ENCODE peak calls at places on chromosomes 5 and 9, in five cellular contexts. One of them, this sample, is unnamed.

GRCh38 chr9:126117631-126118030 is 209.0 kb upstream of the MVB12B start:
- DNase-seq in right lobe of liver: no peak
- DNase-seq in transverse colon: no peak
- DNase-seq in endodermal cell: peak
- DNase-seq in pancreas: no peak
- DNase-seq in this sample: no peak

GRCh38 chr5:170523129-170523497 is 19.3 kb downstream of the KCNIP1 start:
- DNase-seq in pancreas: peak
- DNase-seq in right lobe of liver: no peak
- DNase-seq in endodermal cell: no peak
- DNase-seq in transverse colon: no peak
- DNase-seq in this sample: peak

GRCh38 chr5:18394154-18394804 is 760.0 kb downstream of the TAF11L14 start:
- DNase-seq in endodermal cell: peak
- DNase-seq in pancreas: no peak
- DNase-seq in transverse colon: peak
- DNase-seq in right lobe of liver: peak
- DNase-seq in this sample: peak

GRCh38 chr9:109110326-109111014 is 9.3 kb downstream of the TMEM245 start:
- DNase-seq in pancreas: no peak
- DNase-seq in right lobe of liver: no peak
- DNase-seq in transverse colon: no peak
- DNase-seq in endodermal cell: no peak
- DNase-seq in this sample: no peak

GRCh38 chr9:126886194-126886830 is 25.9 kb downstream of the ZBTB34 start:
- DNase-seq in transverse colon: no peak
- DNase-seq in right lobe of liver: no peak
- DNase-seq in endodermal cell: peak
- DNase-seq in pancreas: no peak
- DNase-seq in this sample: peak

GRCh38 chr5:31121224-31121623 is 72.3 kb upstream of the CDH6 start:
- DNase-seq in transverse colon: no peak
- DNase-seq in pancreas: no peak
- DNase-seq in right lobe of liver: no peak
- DNase-seq in endodermal cell: no peak
- DNase-seq in this sample: no peak

GRCh38 chr9:97512966-97513560 is 11.6 kb downstream of the TMOD1 start:
- DNase-seq in endodermal cell: peak
- DNase-seq in transverse colon: no peak
- DNase-seq in right lobe of liver: no peak
- DNase-seq in pancreas: no peak
- DNase-seq in this sample: peak

GRCh38 chr5:139906661-139907060 is 111.1 kb downstream of the PSD2 start:
- DNase-seq in right lobe of liver: no peak
- DNase-seq in transverse colon: no peak
- DNase-seq in endodermal cell: peak
- DNase-seq in pancreas: no peak
- DNase-seq in this sample: no peak

GRCh38 chr9:136787690-136788400 is 3.3 kb upstream of the TMEM141 start:
- DNase-seq in endodermal cell: peak
- DNase-seq in pancreas: peak
- DNase-seq in transverse colon: peak
- DNase-seq in right lobe of liver: peak
- DNase-seq in this sample: peak

GRCh38 chr9:124559871-124560270 is 52.7 kb upstream of the NR5A1 start:
- DNase-seq in transverse colon: no peak
- DNase-seq in endodermal cell: no peak
- DNase-seq in right lobe of liver: no peak
- DNase-seq in pancreas: no peak
- DNase-seq in this sample: no peak

GRCh38 chr5:169127431-169127830 is 173.5 kb downstream of the SLIT3 start:
- DNase-seq in right lobe of liver: no peak
- DNase-seq in pancreas: no peak
- DNase-seq in transverse colon: no peak
- DNase-seq in endodermal cell: no peak
- DNase-seq in this sample: no peak

GRCh38 chr5:154308457-154309360 is 118.2 kb downstream of the GALNT10 start:
- DNase-seq in transverse colon: no peak
- DNase-seq in right lobe of liver: no peak
- DNase-seq in pancreas: no peak
- DNase-seq in endodermal cell: no peak
- DNase-seq in this sample: no peak

GRCh38 chr5:154312000-154312399 is 121.5 kb downstream of the GALNT10 start:
- DNase-seq in right lobe of liver: no peak
- DNase-seq in transverse colon: no peak
- DNase-seq in pancreas: no peak
- DNase-seq in endodermal cell: no peak
- DNase-seq in this sample: no peak

GRCh38 chr5:154311362-154311761 is 120.8 kb downstream of the GALNT10 start:
- DNase-seq in right lobe of liver: no peak
- DNase-seq in transverse colon: no peak
- DNase-seq in endodermal cell: no peak
- DNase-seq in pancreas: no peak
- DNase-seq in this sample: no peak

GRCh38 chr5:154309805-154310204 is 119.3 kb downstream of the GALNT10 start:
- DNase-seq in transverse colon: no peak
- DNase-seq in pancreas: no peak
- DNase-seq in right lobe of liver: no peak
- DNase-seq in endodermal cell: no peak
- DNase-seq in this sample: no peak

DNA sequence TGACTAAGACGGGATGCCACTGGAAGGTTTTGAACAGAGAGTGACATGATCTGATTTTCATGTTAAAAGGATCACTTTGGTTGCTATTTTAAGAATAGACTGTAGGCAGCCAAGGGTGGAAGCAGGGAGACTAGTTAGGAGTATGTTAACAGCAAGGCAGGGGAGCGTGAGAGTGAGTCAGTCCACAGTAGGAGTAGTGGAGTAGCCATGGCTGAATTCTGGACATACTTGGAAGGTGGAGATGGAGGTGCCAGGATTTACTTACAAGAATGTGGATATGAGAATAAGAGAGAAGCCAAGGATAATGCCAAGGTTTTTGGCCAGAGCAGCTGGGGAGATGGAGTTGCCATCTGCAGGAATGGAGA is 118.8 kb downstream of the GALNT10 start:
- DNase-seq in transverse colon: no peak
- DNase-seq in endodermal cell: no peak
- DNase-seq in right lobe of liver: no peak
- DNase-seq in pancreas: no peak
- DNase-seq in this sample: peak
- H3K27ac ChIP-seq in transverse colon: no peak
- H3K27ac ChIP-seq in endodermal cell: no peak
- H3K27ac ChIP-seq in right lobe of liver: no peak
- H3K27ac ChIP-seq in pancreas: no peak
- H3K27ac ChIP-seq in this sample: peak

DNA sequence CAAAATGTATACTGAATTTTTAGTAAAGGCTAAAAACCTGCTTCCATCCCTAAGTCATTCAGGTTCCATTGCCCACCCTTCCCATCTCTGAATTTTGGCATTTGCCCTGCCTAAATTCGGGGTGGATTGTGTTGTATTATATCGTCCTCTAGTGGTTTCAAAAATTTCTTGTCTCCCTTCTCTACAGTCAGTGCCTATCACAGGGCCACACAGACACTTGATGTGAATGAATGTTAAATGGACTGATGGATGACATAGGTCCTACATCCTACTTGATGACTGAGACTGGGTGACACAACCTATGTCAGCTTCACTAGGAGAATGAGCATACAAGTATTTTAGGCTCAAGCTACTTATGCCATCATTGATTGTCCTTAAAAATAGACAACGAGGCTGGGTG is 45.6 kb upstream of the SLC30A5 start:
- DNase-seq in pancreas: no peak
- DNase-seq in right lobe of liver: no peak
- DNase-seq in endodermal cell: no peak
- DNase-seq in transverse colon: no peak
- DNase-seq in this sample: no peak
- TF ChIP-seq CTCF in pancreas: no peak
- TF ChIP-seq CTCF in right lobe of liver: peak
- TF ChIP-seq CTCF in endodermal cell: peak
- TF ChIP-seq CTCF in transverse colon: no peak
- TF ChIP-seq CTCF in this sample: no peak

DNA sequence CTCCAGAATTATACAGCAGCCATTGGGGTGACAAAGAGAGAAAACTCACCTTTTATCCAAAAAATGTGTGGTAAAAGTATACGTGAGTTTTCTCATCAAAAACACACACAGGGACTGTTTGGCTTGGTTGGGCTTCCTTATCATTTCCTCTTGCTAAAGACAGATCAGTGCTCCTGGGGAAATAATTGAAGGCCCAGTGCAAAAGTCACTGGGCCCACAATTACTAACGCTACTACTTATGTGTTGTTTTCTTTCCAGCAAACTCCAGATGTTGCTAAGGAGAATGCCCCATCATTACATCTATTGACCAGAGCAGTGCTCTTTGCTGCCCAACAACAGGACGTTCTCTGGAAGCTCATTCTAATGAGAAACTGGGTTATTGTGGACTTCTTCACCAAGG is 138.5 kb downstream of the CEMIP2 start:
- DNase-seq in transverse colon: no peak
- DNase-seq in right lobe of liver: no peak
- DNase-seq in pancreas: no peak
- DNase-seq in endodermal cell: no peak
- DNase-seq in this sample: no peak
- H3K27ac ChIP-seq in transverse colon: no peak
- H3K27ac ChIP-seq in right lobe of liver: no peak
- H3K27ac ChIP-seq in pancreas: no peak
- H3K27ac ChIP-seq in endodermal cell: no peak
- H3K27ac ChIP-seq in this sample: no peak

GRCh38 chr9:91948423-91949292 is 1.4 kb downstream of the ROR2 start:
- DNase-seq in transverse colon: peak
- DNase-seq in endodermal cell: peak
- DNase-seq in right lobe of liver: peak
- DNase-seq in pancreas: peak
- DNase-seq in this sample: peak
- TF ChIP-seq CTCF in transverse colon: peak
- TF ChIP-seq CTCF in endodermal cell: peak
- TF ChIP-seq CTCF in right lobe of liver: no peak
- TF ChIP-seq CTCF in pancreas: no peak
- TF ChIP-seq CTCF in this sample: no peak

GRCh38 chr5:57895766-57896165 is 413.2 kb upstream of the ACTBL2 start:
- DNase-seq in pancreas: no peak
- DNase-seq in right lobe of liver: no peak
- DNase-seq in endodermal cell: no peak
- DNase-seq in transverse colon: no peak
- DNase-seq in this sample: no peak
- H3K27ac ChIP-seq in pancreas: no peak
- H3K27ac ChIP-seq in right lobe of liver: no peak
- H3K27ac ChIP-seq in endodermal cell: no peak
- H3K27ac ChIP-seq in transverse colon: no peak
- H3K27ac ChIP-seq in this sample: no peak

DNA sequence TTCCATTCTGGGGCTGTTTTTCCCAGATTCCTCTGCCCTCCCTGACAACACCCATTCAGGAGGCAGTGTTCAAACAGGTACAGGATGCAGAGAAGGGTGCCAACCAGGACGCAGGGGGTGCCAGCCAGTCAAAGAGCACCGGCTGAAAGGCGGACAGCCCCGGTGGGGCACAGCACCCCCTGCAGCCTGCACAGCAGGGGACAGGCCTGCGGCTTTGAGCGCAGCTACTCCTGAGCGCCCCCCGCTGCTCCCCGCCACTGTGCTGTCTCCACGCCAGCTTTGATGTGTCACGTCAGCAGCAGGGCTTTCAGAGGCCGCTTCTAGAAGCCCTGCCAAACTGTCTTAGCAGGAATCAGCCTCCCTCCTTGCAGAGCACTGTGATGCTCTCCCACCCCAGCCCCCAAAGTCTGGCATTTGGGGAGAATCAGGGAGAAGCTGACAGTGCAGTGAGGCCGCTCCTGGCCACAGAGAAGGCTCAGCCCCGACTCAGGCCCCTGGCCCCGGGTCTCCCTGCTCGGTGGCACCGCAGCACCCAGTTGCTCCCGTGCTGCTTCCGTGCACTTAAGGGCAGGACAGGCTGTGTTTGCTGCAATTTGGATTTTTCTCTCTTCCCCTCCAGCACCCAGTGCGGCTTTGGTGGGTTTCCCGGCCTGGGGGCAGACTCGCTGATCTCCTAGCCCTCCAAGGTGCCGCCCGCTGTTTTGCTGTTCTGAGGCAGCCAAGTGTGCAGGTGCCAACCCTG is 20.3 kb downstream of the AK8 start:
- DNase-seq in right lobe of liver: no peak
- DNase-seq in transverse colon: no peak
- DNase-seq in pancreas: no peak
- DNase-seq in endodermal cell: peak
- DNase-seq in this sample: no peak
- TF ChIP-seq CTCF in right lobe of liver: no peak
- TF ChIP-seq CTCF in transverse colon: no peak
- TF ChIP-seq CTCF in pancreas: no peak
- TF ChIP-seq CTCF in endodermal cell: peak
- TF ChIP-seq CTCF in this sample: no peak